ENCODE peak calls at places on chromosomes 16 and 17, in nine cellular contexts. H is GM23248; F is T follicular helper cell; T is NCI-H524; D is COR-L47; K is NAMALWA; X is dermis blood vessel endothelial cell; U is stimulated activated CD4-positive, alpha-beta T cell treated with anti-CD3 and anti-CD28 coated beads, Interleukin-1b, Interleukin-23, amount 100 ng/mL, for 1 hour; N is GM23338. L is an unnamed sample.

GRCh38 chr17:18182978-18183333 is 672 bp upstream of the ALKBH5 start:
- DNase-seq in H (peak), F (peak), T (peak), D (peak), K (no peak), X (peak), U (peak), N (no peak), L (peak)

GRCh38 chr17:11212792-11213191 is 28.2 kb upstream of the SHISA6 start:
- DNase-seq in H (no peak), F (no peak), T (no peak), D (no peak), K (no peak), X (no peak), U (no peak), N (no peak), L (no peak)

GRCh38 chr17:78993241-78993956 is 13.7 kb upstream of the LGALS3BP start:
- DNase-seq in H (peak), F (peak), T (peak), D (peak), K (peak), X (peak), U (no peak), N (peak), L (peak)

GRCh38 chr17:51165680-51166197 is 472 bp upstream of the NME2 start:
- DNase-seq in H (peak), F (peak), T (peak), D (no peak), K (peak), X (no peak), U (no peak), N (peak), L (no peak)

GRCh38 chr16:28925386-28926228 is 569 bp upstream of the RABEP2 start:
- DNase-seq in H (peak), F (peak), T (peak), D (peak), K (peak), X (peak), U (peak), N (peak), L (peak)

GRCh38 chr16:9966569-9967157 is 215.6 kb downstream of the GRIN2A start:
- DNase-seq in H (peak), F (no peak), T (no peak), D (no peak), K (no peak), X (no peak), U (no peak), N (no peak), L (no peak)

GRCh38 chr16:81614654-81615359 is 164.3 kb upstream of the PLCG2 start:
- DNase-seq in H (no peak), F (no peak), T (no peak), D (no peak), K (no peak), X (no peak), U (no peak), N (no peak), L (no peak)

GRCh38 chr17:74452027-74452840 is 14.2 kb upstream of the CD300A start:
- DNase-seq in H (peak), F (no peak), T (peak), D (peak), K (no peak), X (no peak), U (no peak), N (no peak), L (no peak)

L was measured in posterior vena cava.